ENCODE peak calls at places on chromosomes 7 and 10, in ten cellular contexts. One of them, this sample, is unnamed.

GRCh38 chr10:994836-995558 is 6.8 kb downstream of the GTPBP4 start:
- DNase-seq in cortex of kidney: no peak
- DNase-seq in NCI-H1436: no peak
- DNase-seq in non-pigmented ciliary epithelial cell: no peak
- DNase-seq in activated T-cell treated with anti-CD3 and anti-CD28 coated beads for 24 hours: no peak
- DNase-seq in NCI-H1105 treated with DMSO at 0.1 percent for 48 hours: no peak
- DNase-seq in kidney: no peak
- DNase-seq in BE2C: no peak
- DNase-seq in KG1: no peak
- DNase-seq in cardiac muscle cell: no peak
- DNase-seq in this sample: no peak

GRCh38 chr7:521221-522070 is 1.8 kb upstream of the PDGFA start:
- DNase-seq in cortex of kidney: no peak
- DNase-seq in NCI-H1436: no peak
- DNase-seq in non-pigmented ciliary epithelial cell: no peak
- DNase-seq in activated T-cell treated with anti-CD3 and anti-CD28 coated beads for 24 hours: no peak
- DNase-seq in NCI-H1105 treated with DMSO at 0.1 percent for 48 hours: peak; percentile 31
- DNase-seq in kidney: peak; percentile 89
- DNase-seq in BE2C: no peak
- DNase-seq in KG1: no peak
- DNase-seq in cardiac muscle cell: peak; percentile 53
- DNase-seq in this sample: peak; percentile 41

GRCh38 chr10:1611936-1612550 is 125.3 kb downstream of the ADARB2 start:
- DNase-seq in cortex of kidney: no peak
- DNase-seq in NCI-H1436: no peak
- DNase-seq in non-pigmented ciliary epithelial cell: no peak
- DNase-seq in activated T-cell treated with anti-CD3 and anti-CD28 coated beads for 24 hours: no peak
- DNase-seq in NCI-H1105 treated with DMSO at 0.1 percent for 48 hours: no peak
- DNase-seq in kidney: no peak
- DNase-seq in BE2C: no peak
- DNase-seq in KG1: no peak
- DNase-seq in cardiac muscle cell: no peak
- DNase-seq in this sample: no peak

GRCh38 chr10:63866075-63866746 is 345.0 kb downstream of the REEP3 start:
- DNase-seq in cortex of kidney: no peak
- DNase-seq in NCI-H1436: peak; percentile 40
- DNase-seq in non-pigmented ciliary epithelial cell: peak; percentile 8
- DNase-seq in activated T-cell treated with anti-CD3 and anti-CD28 coated beads for 24 hours: peak; percentile 29
- DNase-seq in NCI-H1105 treated with DMSO at 0.1 percent for 48 hours: peak; percentile 42
- DNase-seq in kidney: no peak
- DNase-seq in BE2C: peak; percentile 59
- DNase-seq in KG1: peak; percentile 50
- DNase-seq in cardiac muscle cell: peak; percentile 83
- DNase-seq in this sample: peak; percentile 30

GRCh38 chr10:19730071-19730470 is 86.2 kb upstream of the PLXDC2 start:
- DNase-seq in cortex of kidney: no peak
- DNase-seq in NCI-H1436: no peak
- DNase-seq in non-pigmented ciliary epithelial cell: peak; percentile 56
- DNase-seq in activated T-cell treated with anti-CD3 and anti-CD28 coated beads for 24 hours: no peak
- DNase-seq in NCI-H1105 treated with DMSO at 0.1 percent for 48 hours: no peak
- DNase-seq in kidney: no peak
- DNase-seq in BE2C: no peak
- DNase-seq in KG1: no peak
- DNase-seq in cardiac muscle cell: no peak
- DNase-seq in this sample: no peak

GRCh38 chr7:107236857-107237256 is 68.1 kb downstream of the HBP1 start:
- DNase-seq in cortex of kidney: no peak
- DNase-seq in NCI-H1436: no peak
- DNase-seq in non-pigmented ciliary epithelial cell: no peak
- DNase-seq in activated T-cell treated with anti-CD3 and anti-CD28 coated beads for 24 hours: no peak
- DNase-seq in NCI-H1105 treated with DMSO at 0.1 percent for 48 hours: no peak
- DNase-seq in kidney: no peak
- DNase-seq in BE2C: no peak
- DNase-seq in KG1: no peak
- DNase-seq in cardiac muscle cell: no peak
- DNase-seq in this sample: no peak

GRCh38 chr10:63491558-63492316 is 26.0 kb upstream of the JMJD1C start:
- DNase-seq in cortex of kidney: no peak
- DNase-seq in NCI-H1436: no peak
- DNase-seq in non-pigmented ciliary epithelial cell: peak; percentile 30
- DNase-seq in activated T-cell treated with anti-CD3 and anti-CD28 coated beads for 24 hours: no peak
- DNase-seq in NCI-H1105 treated with DMSO at 0.1 percent for 48 hours: no peak
- DNase-seq in kidney: no peak
- DNase-seq in BE2C: no peak
- DNase-seq in KG1: no peak
- DNase-seq in cardiac muscle cell: peak; percentile 28
- DNase-seq in this sample: no peak

GRCh38 chr10:74900297-74900696 is 73.9 kb downstream of the KAT6B start:
- DNase-seq in cortex of kidney: no peak
- DNase-seq in NCI-H1436: no peak
- DNase-seq in non-pigmented ciliary epithelial cell: no peak
- DNase-seq in activated T-cell treated with anti-CD3 and anti-CD28 coated beads for 24 hours: no peak
- DNase-seq in NCI-H1105 treated with DMSO at 0.1 percent for 48 hours: no peak
- DNase-seq in kidney: no peak
- DNase-seq in BE2C: no peak
- DNase-seq in KG1: no peak
- DNase-seq in cardiac muscle cell: no peak
- DNase-seq in this sample: peak; percentile 58

GRCh38 chr7:155644971-155645509 is 579 bp downstream of the RBM33 start:
- DNase-seq in cortex of kidney: no peak
- DNase-seq in NCI-H1436: peak; percentile 1
- DNase-seq in non-pigmented ciliary epithelial cell: no peak
- DNase-seq in activated T-cell treated with anti-CD3 and anti-CD28 coated beads for 24 hours: peak; percentile 15
- DNase-seq in NCI-H1105 treated with DMSO at 0.1 percent for 48 hours: peak; percentile 40
- DNase-seq in kidney: no peak
- DNase-seq in BE2C: peak; percentile 29
- DNase-seq in KG1: peak; percentile 53
- DNase-seq in cardiac muscle cell: peak; percentile 45
- DNase-seq in this sample: no peak

GRCh38 chr10:123496996-123497660 is 169.0 kb upstream of the GPR26 start:
- DNase-seq in cortex of kidney: no peak
- DNase-seq in NCI-H1436: peak; percentile 33
- DNase-seq in non-pigmented ciliary epithelial cell: no peak
- DNase-seq in activated T-cell treated with anti-CD3 and anti-CD28 coated beads for 24 hours: no peak
- DNase-seq in NCI-H1105 treated with DMSO at 0.1 percent for 48 hours: peak; percentile 1
- DNase-seq in kidney: no peak
- DNase-seq in BE2C: no peak
- DNase-seq in KG1: no peak
- DNase-seq in cardiac muscle cell: no peak
- DNase-seq in this sample: no peak

This sample was measured in activated naive CD8-positive, alpha-beta T cell treated with anti-CD3 and anti-CD28 coated beads, Interleukin-2, amount 10 ng/mL, durations not matched to agents 7 days and 5 days.